ENCODE peak calls at places on chromosomes 5 and 9, in five cellular contexts. Y, I, R, L and Z are unnamed samples.

GRCh38 chr5:16574789-16575785 is 41.7 kb downstream of the RETREG1 start:
- DNase-seq in L (no peak), Y (peak), R (peak), I (peak), Z (no peak)

GRCh38 chr9:130343445-130343918 is 77.9 kb downstream of the HMCN2 start:
- DNase-seq in L (peak), I (no peak), R (no peak), Y (no peak), Z (no peak)

GRCh38 chr9:17075758-17076485 is 58.9 kb upstream of the CNTLN start:
- DNase-seq in L (no peak), I (no peak), R (no peak), Y (no peak), Z (no peak)

GRCh38 chr9:68817079-68817875 is 112.2 kb downstream of the PIP5K1B start:
- DNase-seq in L (no peak), R (no peak), Y (no peak), I (no peak), Z (no peak)

GRCh38 chr9:97943308-97943855 is 5.4 kb upstream of the HEMGN start:
- DNase-seq in L (no peak), R (no peak), Y (no peak), I (no peak), Z (no peak)

GRCh38 chr5:12110629-12111028 is 206.4 kb upstream of the CTNND2 start:
- DNase-seq in I (no peak), R (no peak), Y (no peak), L (no peak), Z (no peak)

GRCh38 chr9:129234491-129234890 is 56.4 kb upstream of the IER5L start:
- DNase-seq in Y (no peak), L (no peak), I (no peak), R (no peak), Z (no peak)

GRCh38 chr9:126674365-126675146 is 60.8 kb downstream of the LMX1B start:
- DNase-seq in R (no peak), L (no peak), I (no peak), Y (no peak), Z (no peak)

GRCh38 chr9:134503301-134504105 is 138.1 kb upstream of the COL5A1 start:
- DNase-seq in I (no peak), R (no peak), Y (no peak), L (no peak), Z (no peak)

GRCh38 chr5:41925555-41925946 is 470 bp downstream of the FBXO4 start:
- DNase-seq in R (peak), L (no peak), I (no peak), Y (peak), Z (no peak)

GRCh38 chr9:89006308-89006707 is 15.0 kb downstream of the S1PR3 start:
- DNase-seq in Y (no peak), L (no peak), R (no peak), I (no peak), Z (no peak)

GRCh38 chr9:123262338-123262737 is 6.0 kb downstream of the STRBP start:
- DNase-seq in Y (no peak), I (no peak), L (no peak), R (no peak), Z (no peak)

GRCh38 chr9:8845376-8845775 is 1045.8 kb upstream of the DMAC1 start:
- DNase-seq in Y (no peak), R (no peak), L (no peak), I (no peak), Z (no peak)

GRCh38 chr9:136693490-136694162 is 6.4 kb upstream of the AGPAT2 start:
- DNase-seq in Y (no peak), R (no peak), L (no peak), I (no peak), Z (no peak)

GRCh38 chr9:131483319-131484050 is 19.2 kb upstream of the POMT1 start:
- DNase-seq in Y (no peak), L (no peak), R (no peak), I (no peak), Z (no peak)

GRCh38 chr9:80233102-80233843 is 661.5 kb downstream of the TLE4 start:
- DNase-seq in L (no peak), Y (no peak), R (no peak), I (no peak), Z (no peak)

GRCh38 chr5:6252581-6252980 is 125.8 kb downstream of the MED10 start:
- DNase-seq in L (no peak), R (no peak), Y (no peak), I (no peak), Z (no peak)